ENCODE peak calls at places on chromosomes 4 and X, in five cellular contexts. F is HepG2, J is A549, B is endothelial cell of umbilical vein, W is K562. X is an unnamed sample.

GRCh38 chr4:181646864-181647263 is 596.3 kb upstream of the TENM3 start:
- DNase-seq in F (no peak), J (no peak), B (no peak), W (no peak), X (no peak)

GRCh38 chr4:3630934-3631585 is 98.8 kb upstream of the LRPAP1 start:
- DNase-seq in F (no peak), J (no peak), B (no peak), W (no peak), X (peak)

GRCh38 chr4:167622481-167623240 is 388.4 kb upstream of the SPOCK3 start:
- DNase-seq in F (peak), J (peak), B (peak), W (peak), X (peak)

GRCh38 chrX:11214346-11215190 is 78.6 kb upstream of the AMELX start:
- DNase-seq in F (no peak), J (no peak), B (no peak), W (no peak), X (no peak)

GRCh38 chr4:36281384-36282106 is at the start of gene DTHD1:
- DNase-seq in F (no peak), J (no peak), B (no peak), W (no peak), X (no peak)

GRCh38 chr4:120749445-120750151 is 172.9 kb downstream of the PRDM5 start:
- DNase-seq in F (no peak), J (no peak), B (no peak), W (no peak), X (no peak)

GRCh38 chrX:110146521-110146920 is 143.6 kb downstream of the TMEM164 start:
- DNase-seq in F (peak), J (peak), B (peak), W (peak), X (peak)

GRCh38 chr4:6900956-6901355 is 8.7 kb upstream of the TBC1D14 start:
- DNase-seq in F (no peak), J (no peak), B (no peak), W (no peak), X (no peak)

GRCh38 chr4:139768913-139769312 is 103.3 kb downstream of the MGST2 start:
- DNase-seq in F (peak), J (peak), B (no peak), W (peak), X (peak)

GRCh38 chrX:27555514-27555913 is 34.6 kb upstream of the DCAF8L2 start:
- DNase-seq in F (peak), J (peak), B (peak), W (no peak), X (peak)

GRCh38 chr4:5152521-5152920 is 101.2 kb downstream of the STK32B start:
- DNase-seq in F (no peak), J (no peak), B (no peak), W (no peak), X (no peak)

GRCh38 chrX:69189972-69190371 is 24.7 kb upstream of the PJA1 start:
- DNase-seq in F (no peak), J (no peak), B (no peak), W (no peak), X (no peak)

GRCh38 chr4:56668267-56668666 is 12.8 kb downstream of the HOPX start:
- DNase-seq in F (no peak), J (peak), B (no peak), W (peak), X (no peak)

GRCh38 chr4:25078523-25078922 is 47.8 kb upstream of the LGI2 start:
- DNase-seq in F (no peak), J (no peak), B (no peak), W (no peak), X (no peak)

GRCh38 chr4:114184901-114185300 is 205.5 kb upstream of the ARSJ start:
- DNase-seq in F (no peak), J (no peak), B (no peak), W (no peak), X (no peak)

GRCh38 chrX:119686087-119686639 is 6.8 kb downstream of the SEPTIN6 start:
- DNase-seq in F (no peak), J (no peak), B (no peak), W (no peak), X (peak)

GRCh38 chr4:8199594-8200301 is 658 bp downstream of the SH3TC1 start:
- DNase-seq in F (no peak), J (no peak), B (peak), W (no peak), X (no peak)

GRCh38 chr4:3733195-3733594 is 33.0 kb upstream of the ADRA2C start:
- DNase-seq in F (no peak), J (no peak), B (no peak), W (no peak), X (no peak)

GRCh38 chrX:80430826-80431501 is 10.7 kb downstream of the TENT5D start:
- DNase-seq in F (no peak), J (peak), B (no peak), W (peak), X (peak)

GRCh38 chr4:5224340-5224739 is 173.1 kb downstream of the STK32B start:
- DNase-seq in F (no peak), J (peak), B (no peak), W (no peak), X (peak)

GRCh38 chrX:151458824-151459223 is 61.8 kb downstream of the VMA21 start:
- DNase-seq in F (peak), J (no peak), B (no peak), W (no peak), X (no peak)
- TF ChIP-seq MYC in F (no peak), J (no peak), B (no peak), W (no peak), X (no peak)

DNA sequence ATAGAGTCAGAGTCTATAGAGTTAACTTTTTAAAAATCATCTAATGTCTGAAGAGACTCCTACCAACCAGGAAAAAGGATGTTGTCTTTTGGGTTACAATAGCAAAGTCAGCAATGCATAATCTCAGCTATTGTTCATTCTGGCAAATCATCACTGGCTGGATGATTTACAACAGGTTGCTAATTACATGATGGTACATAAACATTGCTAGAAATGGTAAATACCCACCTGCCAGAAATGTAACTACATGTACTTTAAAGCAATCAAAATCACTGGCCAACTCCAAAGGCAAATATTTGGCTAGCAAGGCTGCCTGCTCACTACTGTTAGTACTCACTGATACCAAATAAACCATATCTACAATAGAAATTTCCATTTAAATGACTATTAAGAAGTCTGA is 91.1 kb downstream of the PPP3CA start:
- DNase-seq in F (peak), J (no peak), B (peak), W (no peak), X (no peak)
- TF ChIP-seq MYC in F (no peak), J (no peak), B (no peak), W (no peak), X (no peak)

GRCh38 chrX:9880237-9880636 is 86.9 kb upstream of the CLDN34 start:
- DNase-seq in F (no peak), J (no peak), B (no peak), W (no peak), X (no peak)

GRCh38 chrX:9876205-9876604 is 90.0 kb downstream of the SHROOM2 start:
- DNase-seq in F (no peak), J (no peak), B (no peak), W (no peak), X (no peak)

GRCh38 chrX:9875801-9876200 is 89.6 kb downstream of the SHROOM2 start:
- DNase-seq in F (no peak), J (no peak), B (no peak), W (no peak), X (no peak)

GRCh38 chrX:9880912-9881311 is 86.2 kb upstream of the CLDN34 start:
- DNase-seq in F (no peak), J (no peak), B (peak), W (no peak), X (no peak)

GRCh38 chrX:9878141-9878875 is 88.8 kb upstream of the CLDN34 start:
- DNase-seq in F (no peak), J (no peak), B (peak), W (no peak), X (no peak)
- TF ChIP-seq MYC in F (no peak), J (no peak), B (no peak), W (no peak), X (no peak)

GRCh38 chr4:88938138-88938537 is 118.8 kb downstream of the FAM13A start:
- DNase-seq in F (no peak), J (peak), B (peak), W (no peak), X (no peak)
- TF ChIP-seq MYC in F (no peak), J (no peak), B (no peak), W (no peak), X (no peak)

DNA sequence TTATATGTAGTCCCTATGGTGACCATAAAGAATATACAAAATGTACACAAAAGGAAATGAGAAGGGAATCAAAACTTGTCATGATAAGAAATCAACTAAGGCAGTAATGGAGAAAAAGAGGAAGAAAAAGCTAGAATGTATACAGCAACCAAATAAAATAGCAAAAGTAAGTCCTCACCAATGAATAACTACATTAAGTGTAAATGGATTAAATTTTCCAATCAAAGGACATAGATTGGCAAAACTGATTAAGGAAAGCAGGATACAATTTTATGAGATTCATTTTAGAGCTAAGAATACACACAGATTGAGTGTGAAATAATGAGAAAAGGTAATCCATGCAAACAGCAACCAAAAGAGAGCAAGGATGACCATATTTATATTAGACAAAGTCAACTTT is 157.4 kb downstream of the TET2 start:
- DNase-seq in F (no peak), J (no peak), B (no peak), W (no peak), X (no peak)
- TF ChIP-seq MYC in F (no peak), J (no peak), B (no peak), W (no peak), X (no peak)

DNA sequence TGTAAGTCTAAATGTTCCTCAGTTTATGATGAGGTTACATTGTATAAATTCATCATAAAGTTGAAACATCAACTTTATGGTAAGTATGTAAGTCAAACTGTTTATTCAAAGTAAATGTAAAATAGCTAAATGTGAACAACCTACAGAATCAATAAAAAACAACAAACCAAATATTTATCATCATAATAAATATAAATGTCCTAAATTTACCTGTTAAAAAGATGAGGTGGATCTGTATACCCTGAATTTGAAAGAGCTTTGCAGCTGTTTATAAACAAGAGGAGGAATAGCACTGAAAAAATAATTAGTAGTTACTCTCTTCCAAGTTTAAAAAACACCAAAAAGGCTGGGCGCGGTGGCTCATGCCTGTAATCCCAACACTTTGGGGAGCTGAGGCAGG is 13.7 kb downstream of the ABHD18 start:
- DNase-seq in F (no peak), J (no peak), B (no peak), W (no peak), X (no peak)
- TF ChIP-seq MYC in F (no peak), J (no peak), B (no peak), W (no peak), X (no peak)

GRCh38 chrX:102966701-102967100 is 29.6 kb downstream of the RAB40AL start:
- DNase-seq in F (no peak), J (no peak), B (no peak), W (no peak), X (no peak)
- TF ChIP-seq MYC in F (no peak), J (no peak), B (no peak), W (no peak), X (no peak)

DNA sequence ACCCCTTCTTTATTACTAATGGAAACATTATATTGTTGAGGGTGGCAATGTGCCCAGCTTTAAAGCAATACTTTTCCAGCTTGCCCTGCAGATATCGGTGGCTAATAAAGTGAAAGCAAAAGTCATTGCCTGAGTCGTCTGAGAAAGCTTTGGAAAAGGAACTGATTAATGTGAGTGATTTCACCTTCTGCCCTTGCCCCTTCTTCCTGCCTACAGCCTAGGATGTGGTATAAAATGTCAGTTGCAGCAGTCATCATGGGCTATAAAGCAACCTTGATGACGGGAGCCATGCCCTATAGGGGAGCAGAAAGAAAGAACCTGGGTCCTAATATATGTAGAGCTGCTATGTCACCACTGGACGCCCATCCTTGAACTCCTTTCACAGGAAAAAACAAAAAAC is 132.4 kb upstream of the USP9X start:
- DNase-seq in F (no peak), J (no peak), B (peak), W (no peak), X (peak)
- TF ChIP-seq MYC in F (no peak), J (no peak), B (no peak), W (no peak), X (no peak)